ENCODE peak calls at places on chromosomes 6 and 20, in nine cellular contexts. One of them, this sample, is unnamed.

GRCh38 chr6:142913511-142914047 is 31.4 kb downstream of the HIVEP2 start:
- DNase-seq in astrocyte of the cerebellum: no peak
- DNase-seq in astrocyte of the spinal cord: no peak
- DNase-seq in PC-3: no peak
- DNase-seq in WTC11: no peak
- DNase-seq in fibroblast of mammary gland: no peak
- DNase-seq in progenitor cell of endocrine pancreas: no peak
- DNase-seq in bronchial epithelial cell: no peak
- DNase-seq in colonic mucosa: no peak
- DNase-seq in this sample: no peak

GRCh38 chr6:146410851-146411595 is 132.6 kb upstream of the RAB32 start:
- DNase-seq in astrocyte of the spinal cord: no peak
- DNase-seq in fibroblast of mammary gland: no peak
- DNase-seq in PC-3: peak; percentile 25
- DNase-seq in WTC11: no peak
- DNase-seq in astrocyte of the cerebellum: no peak
- DNase-seq in bronchial epithelial cell: peak; percentile 74
- DNase-seq in progenitor cell of endocrine pancreas: no peak
- DNase-seq in colonic mucosa: no peak
- DNase-seq in this sample: no peak

GRCh38 chr20:8798505-8798904 is 270.4 kb upstream of the PLCB4 start:
- DNase-seq in astrocyte of the cerebellum: no peak
- DNase-seq in colonic mucosa: no peak
- DNase-seq in progenitor cell of endocrine pancreas: no peak
- DNase-seq in PC-3: no peak
- DNase-seq in WTC11: no peak
- DNase-seq in bronchial epithelial cell: no peak
- DNase-seq in fibroblast of mammary gland: peak; percentile 76
- DNase-seq in astrocyte of the spinal cord: peak; percentile 6
- DNase-seq in this sample: no peak

GRCh38 chr6:132209351-132209750 is 191.9 kb downstream of the MOXD1 start:
- DNase-seq in WTC11: no peak
- DNase-seq in bronchial epithelial cell: peak; percentile 91
- DNase-seq in colonic mucosa: no peak
- DNase-seq in astrocyte of the spinal cord: no peak
- DNase-seq in PC-3: peak; percentile 78
- DNase-seq in fibroblast of mammary gland: no peak
- DNase-seq in astrocyte of the cerebellum: no peak
- DNase-seq in progenitor cell of endocrine pancreas: no peak
- DNase-seq in this sample: no peak

GRCh38 chr6:45540375-45540920 is 162.7 kb upstream of the SUPT3H start:
- DNase-seq in progenitor cell of endocrine pancreas: no peak
- DNase-seq in fibroblast of mammary gland: no peak
- DNase-seq in astrocyte of the spinal cord: no peak
- DNase-seq in bronchial epithelial cell: no peak
- DNase-seq in PC-3: no peak
- DNase-seq in astrocyte of the cerebellum: no peak
- DNase-seq in WTC11: no peak
- DNase-seq in colonic mucosa: no peak
- DNase-seq in this sample: no peak

GRCh38 chr6:28743271-28743789 is 180.5 kb downstream of the TRIM27 start:
- DNase-seq in colonic mucosa: no peak
- DNase-seq in astrocyte of the spinal cord: no peak
- DNase-seq in PC-3: peak; percentile 8
- DNase-seq in WTC11: no peak
- DNase-seq in astrocyte of the cerebellum: no peak
- DNase-seq in progenitor cell of endocrine pancreas: no peak
- DNase-seq in bronchial epithelial cell: no peak
- DNase-seq in fibroblast of mammary gland: peak; percentile 14
- DNase-seq in this sample: no peak

GRCh38 chr6:137016366-137016765 is 28.4 kb downstream of the IL20RA start:
- DNase-seq in astrocyte of the cerebellum: peak; percentile 57
- DNase-seq in colonic mucosa: no peak
- DNase-seq in fibroblast of mammary gland: no peak
- DNase-seq in progenitor cell of endocrine pancreas: no peak
- DNase-seq in PC-3: no peak
- DNase-seq in bronchial epithelial cell: no peak
- DNase-seq in astrocyte of the spinal cord: peak; percentile 29
- DNase-seq in WTC11: no peak
- DNase-seq in this sample: no peak

GRCh38 chr20:10550204-10551118 is 115.4 kb downstream of the SLX4IP start:
- DNase-seq in WTC11: no peak
- DNase-seq in fibroblast of mammary gland: no peak
- DNase-seq in progenitor cell of endocrine pancreas: no peak
- DNase-seq in astrocyte of the spinal cord: no peak
- DNase-seq in bronchial epithelial cell: no peak
- DNase-seq in colonic mucosa: no peak
- DNase-seq in astrocyte of the cerebellum: no peak
- DNase-seq in PC-3: no peak
- DNase-seq in this sample: no peak

GRCh38 chr6:155335265-155335664 is 21.0 kb upstream of the TFB1M start:
- DNase-seq in PC-3: no peak
- DNase-seq in colonic mucosa: no peak
- DNase-seq in astrocyte of the cerebellum: no peak
- DNase-seq in bronchial epithelial cell: no peak
- DNase-seq in progenitor cell of endocrine pancreas: no peak
- DNase-seq in WTC11: no peak
- DNase-seq in astrocyte of the spinal cord: no peak
- DNase-seq in fibroblast of mammary gland: no peak
- DNase-seq in this sample: no peak

GRCh38 chr6:56911847-56912246 is 43.1 kb upstream of the BEND6 start:
- DNase-seq in astrocyte of the cerebellum: peak; percentile 67
- DNase-seq in bronchial epithelial cell: peak; percentile 62
- DNase-seq in colonic mucosa: no peak
- DNase-seq in progenitor cell of endocrine pancreas: no peak
- DNase-seq in WTC11: no peak
- DNase-seq in fibroblast of mammary gland: peak; percentile 69
- DNase-seq in PC-3: peak; percentile 64
- DNase-seq in astrocyte of the spinal cord: peak; percentile 71
- DNase-seq in this sample: no peak

GRCh38 chr20:34472246-34472925 is 43.8 kb upstream of the DYNLRB1 start:
- DNase-seq in fibroblast of mammary gland: peak; percentile 74
- DNase-seq in bronchial epithelial cell: peak; percentile 25
- DNase-seq in colonic mucosa: no peak
- DNase-seq in progenitor cell of endocrine pancreas: no peak
- DNase-seq in astrocyte of the cerebellum: no peak
- DNase-seq in astrocyte of the spinal cord: peak; percentile 59
- DNase-seq in PC-3: peak; percentile 23
- DNase-seq in WTC11: no peak
- DNase-seq in this sample: no peak

GRCh38 chr20:52859156-52859887 is 112.8 kb upstream of the TSHZ2 start:
- DNase-seq in bronchial epithelial cell: peak; percentile 86
- DNase-seq in fibroblast of mammary gland: peak; percentile 82
- DNase-seq in astrocyte of the spinal cord: peak; percentile 63
- DNase-seq in PC-3: peak; percentile 11
- DNase-seq in colonic mucosa: no peak
- DNase-seq in astrocyte of the cerebellum: peak; percentile 5
- DNase-seq in progenitor cell of endocrine pancreas: no peak
- DNase-seq in WTC11: peak; percentile 17
- DNase-seq in this sample: no peak

GRCh38 chr6:96196633-96197032 is 180.9 kb downstream of the FUT9 start:
- DNase-seq in fibroblast of mammary gland: no peak
- DNase-seq in astrocyte of the cerebellum: no peak
- DNase-seq in astrocyte of the spinal cord: no peak
- DNase-seq in PC-3: peak; percentile 66
- DNase-seq in progenitor cell of endocrine pancreas: no peak
- DNase-seq in WTC11: no peak
- DNase-seq in bronchial epithelial cell: no peak
- DNase-seq in colonic mucosa: no peak
- DNase-seq in this sample: no peak
- TF ChIP-seq CTCF in fibroblast of mammary gland: no peak
- TF ChIP-seq CTCF in astrocyte of the cerebellum: no peak
- TF ChIP-seq CTCF in astrocyte of the spinal cord: no peak
- TF ChIP-seq CTCF in PC-3: no peak
- TF ChIP-seq CTCF in progenitor cell of endocrine pancreas: no peak
- TF ChIP-seq CTCF in WTC11: no peak
- TF ChIP-seq CTCF in bronchial epithelial cell: no peak
- TF ChIP-seq CTCF in colonic mucosa: no peak
- TF ChIP-seq CTCF in this sample: no peak

DNA sequence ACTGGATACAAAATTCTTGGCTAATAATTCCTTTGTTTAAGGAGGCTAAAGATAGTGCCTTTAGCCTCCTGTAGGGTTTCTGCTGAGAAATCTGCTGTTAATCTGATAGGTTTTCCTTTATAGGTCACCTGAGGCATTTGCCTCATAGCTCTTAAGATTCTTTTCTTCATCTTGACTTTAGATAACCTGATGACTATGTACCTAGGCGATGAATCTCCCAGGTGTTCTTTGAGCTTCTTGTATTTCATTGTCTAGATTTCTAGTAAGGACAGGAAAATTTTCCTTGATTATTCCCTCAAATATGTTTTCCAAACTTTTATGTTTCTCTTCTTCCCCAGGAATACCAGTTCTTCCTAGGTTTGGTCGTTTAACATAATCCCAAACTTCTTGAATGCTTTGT is 479.4 kb upstream of the MAN1A1 start:
- DNase-seq in astrocyte of the cerebellum: no peak
- DNase-seq in WTC11: no peak
- DNase-seq in colonic mucosa: no peak
- DNase-seq in bronchial epithelial cell: peak; percentile 59
- DNase-seq in astrocyte of the spinal cord: no peak
- DNase-seq in PC-3: no peak
- DNase-seq in fibroblast of mammary gland: no peak
- DNase-seq in progenitor cell of endocrine pancreas: no peak
- DNase-seq in this sample: no peak
- TF ChIP-seq CTCF in astrocyte of the cerebellum: no peak
- TF ChIP-seq CTCF in WTC11: no peak
- TF ChIP-seq CTCF in colonic mucosa: no peak
- TF ChIP-seq CTCF in bronchial epithelial cell: no peak
- TF ChIP-seq CTCF in astrocyte of the spinal cord: no peak
- TF ChIP-seq CTCF in PC-3: no peak
- TF ChIP-seq CTCF in fibroblast of mammary gland: no peak
- TF ChIP-seq CTCF in progenitor cell of endocrine pancreas: no peak
- TF ChIP-seq CTCF in this sample: no peak

GRCh38 chr6:5580736-5581568 is 319.6 kb downstream of the FARS2 start:
- DNase-seq in PC-3: no peak
- DNase-seq in fibroblast of mammary gland: no peak
- DNase-seq in progenitor cell of endocrine pancreas: no peak
- DNase-seq in colonic mucosa: no peak
- DNase-seq in astrocyte of the spinal cord: no peak
- DNase-seq in bronchial epithelial cell: no peak
- DNase-seq in WTC11: no peak
- DNase-seq in astrocyte of the cerebellum: no peak
- DNase-seq in this sample: no peak
- TF ChIP-seq CTCF in PC-3: no peak
- TF ChIP-seq CTCF in fibroblast of mammary gland: no peak
- TF ChIP-seq CTCF in progenitor cell of endocrine pancreas: no peak
- TF ChIP-seq CTCF in colonic mucosa: no peak
- TF ChIP-seq CTCF in astrocyte of the spinal cord: no peak
- TF ChIP-seq CTCF in bronchial epithelial cell: no peak
- TF ChIP-seq CTCF in WTC11: no peak
- TF ChIP-seq CTCF in astrocyte of the cerebellum: no peak
- TF ChIP-seq CTCF in this sample: no peak

DNA sequence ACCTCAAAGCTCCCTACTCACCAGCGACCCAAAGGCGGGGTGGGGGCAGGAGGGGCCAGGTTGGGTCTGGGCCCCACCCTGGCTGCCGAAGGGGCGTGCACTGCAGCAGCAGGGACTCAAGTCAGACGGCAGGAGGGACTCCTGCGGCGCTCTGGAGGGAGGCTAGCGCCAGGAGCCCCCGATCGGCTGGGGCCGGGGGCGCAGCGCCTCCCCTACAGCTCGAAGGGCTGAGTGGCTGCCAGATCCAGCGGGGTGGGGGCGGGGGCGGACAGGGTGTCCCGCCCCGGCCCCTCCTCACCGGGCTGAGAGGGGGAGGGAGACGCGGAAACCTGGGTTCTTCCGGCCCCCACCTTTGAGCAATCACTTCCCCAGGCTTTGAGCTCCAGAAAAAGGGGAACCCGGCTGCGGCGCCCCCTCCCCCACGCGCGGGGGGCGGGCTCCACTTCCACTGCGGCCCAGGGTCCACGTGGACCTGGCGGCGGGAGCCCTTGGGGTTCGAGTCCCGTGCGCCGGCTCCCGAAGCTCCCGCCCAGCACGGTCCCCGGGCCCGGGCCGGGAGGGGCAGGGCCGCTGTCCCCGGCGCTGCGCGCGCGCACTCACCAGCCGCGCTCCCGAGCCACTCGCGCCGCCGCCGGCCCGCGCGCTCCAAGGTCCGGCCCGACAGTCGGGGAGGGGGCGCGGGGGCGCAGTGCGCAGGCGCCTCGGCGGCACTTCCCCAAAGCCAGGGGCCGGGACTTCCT is at the start of gene RGS19:
- DNase-seq in progenitor cell of endocrine pancreas: peak; percentile 51
- DNase-seq in PC-3: peak; percentile 86
- DNase-seq in astrocyte of the spinal cord: peak; percentile 46
- DNase-seq in colonic mucosa: peak; percentile 68
- DNase-seq in WTC11: peak; percentile 75
- DNase-seq in astrocyte of the cerebellum: no peak
- DNase-seq in bronchial epithelial cell: no peak
- DNase-seq in fibroblast of mammary gland: peak; percentile 44
- DNase-seq in this sample: peak; percentile 76
- TF ChIP-seq CTCF in progenitor cell of endocrine pancreas: no peak
- TF ChIP-seq CTCF in PC-3: no peak
- TF ChIP-seq CTCF in astrocyte of the spinal cord: no peak
- TF ChIP-seq CTCF in colonic mucosa: no peak
- TF ChIP-seq CTCF in WTC11: no peak
- TF ChIP-seq CTCF in astrocyte of the cerebellum: no peak
- TF ChIP-seq CTCF in bronchial epithelial cell: no peak
- TF ChIP-seq CTCF in fibroblast of mammary gland: no peak
- TF ChIP-seq CTCF in this sample: no peak

GRCh38 chr20:45415822-45416637 is at the start of gene PIGT:
- DNase-seq in colonic mucosa: peak; percentile 91
- DNase-seq in PC-3: peak; percentile 90
- DNase-seq in astrocyte of the spinal cord: peak; percentile 82
- DNase-seq in WTC11: peak; percentile 82
- DNase-seq in bronchial epithelial cell: peak; percentile 67
- DNase-seq in progenitor cell of endocrine pancreas: peak; percentile 54
- DNase-seq in fibroblast of mammary gland: peak; percentile 68
- DNase-seq in astrocyte of the cerebellum: peak; percentile 29
- DNase-seq in this sample: peak; percentile 78
- TF ChIP-seq CTCF in colonic mucosa: no peak
- TF ChIP-seq CTCF in PC-3: no peak
- TF ChIP-seq CTCF in astrocyte of the spinal cord: no peak
- TF ChIP-seq CTCF in WTC11: no peak
- TF ChIP-seq CTCF in bronchial epithelial cell: no peak
- TF ChIP-seq CTCF in progenitor cell of endocrine pancreas: no peak
- TF ChIP-seq CTCF in fibroblast of mammary gland: no peak
- TF ChIP-seq CTCF in astrocyte of the cerebellum: no peak
- TF ChIP-seq CTCF in this sample: no peak